ENCODE peak calls at places on chromosomes 3 and 15, in four cellular contexts. G is HEK293T, U is NT2/D1, W is GM12878. K is an unnamed sample.

GRCh38 chr3:46849686-46850467 is 13.4 kb downstream of the MYL3 start:
- DNase-seq in U (no peak), W (no peak), G (no peak), K (no peak)

GRCh38 chr3:4411236-4411635 is 55.8 kb downstream of the SUMF1 start:
- DNase-seq in G (no peak), W (no peak), U (no peak), K (no peak)

GRCh38 chr3:16601539-16602005 is 3.7 kb downstream of the DAZL start:
- DNase-seq in W (no peak), G (no peak), U (no peak), K (no peak)

GRCh38 chr3:187130346-187131066 is 8.8 kb downstream of the RPL39L start:
- DNase-seq in W (no peak), G (no peak), U (no peak), K (no peak)

GRCh38 chr3:58679451-58679850 is 12.9 kb upstream of the FAM3D start:
- DNase-seq in G (no peak), U (no peak), W (no peak), K (no peak)

GRCh38 chr3:124699686-124700396 is 30.4 kb upstream of the UMPS start:
- DNase-seq in U (no peak), W (no peak), G (no peak), K (no peak)

GRCh38 chr3:138373695-138374094 is 25.3 kb downstream of the MRAS start:
- DNase-seq in U (no peak), W (no peak), G (no peak), K (no peak)

GRCh38 chr15:99157456-99157855 is 52.6 kb downstream of the SYNM start:
- DNase-seq in U (no peak), G (no peak), W (no peak), K (no peak)

GRCh38 chr3:114155370-114155821 is 23.5 kb downstream of the DRD3 start:
- DNase-seq in W (no peak), G (peak), U (peak), K (peak)
- TF ChIP-seq SUZ12 in W (no peak), G (no peak), U (no peak), K (no peak)

GRCh38 chr15:60916674-60917468 is 312.2 kb downstream of the RORA start:
- DNase-seq in G (peak), U (peak), W (peak), K (peak)

GRCh38 chr15:60916032-60916673 is 312.9 kb downstream of the RORA start:
- DNase-seq in U (no peak), G (no peak), W (no peak), K (no peak)

GRCh38 chr15:60912984-60913697 is 316.0 kb downstream of the RORA start:
- DNase-seq in W (no peak), U (peak), G (no peak), K (no peak)

GRCh38 chr15:60913901-60914300 is 315.2 kb downstream of the RORA start:
- DNase-seq in U (no peak), W (no peak), G (no peak), K (no peak)

GRCh38 chr15:60914360-60914759 is 314.7 kb downstream of the RORA start:
- DNase-seq in G (no peak), U (no peak), W (no peak), K (no peak)
- TF ChIP-seq SUZ12 in G (no peak), U (no peak), W (no peak), K (no peak)

GRCh38 chr3:41498847-41499246 is 299.5 kb downstream of the CTNNB1 start:
- DNase-seq in G (no peak), U (no peak), W (no peak), K (no peak)
- TF ChIP-seq SUZ12 in G (no peak), U (no peak), W (no peak), K (no peak)

GRCh38 chr15:84919268-84919667 is 34.8 kb downstream of the SLC28A1 start:
- DNase-seq in W (no peak), G (no peak), U (no peak), K (no peak)

GRCh38 chr15:84914351-84914750 is 29.9 kb downstream of the SLC28A1 start:
- DNase-seq in G (no peak), U (no peak), W (no peak), K (no peak)

GRCh38 chr15:84911879-84912660 is 27.6 kb downstream of the SLC28A1 start:
- DNase-seq in G (no peak), U (no peak), W (no peak), K (no peak)

GRCh38 chr15:84917452-84917851 is 33.0 kb downstream of the SLC28A1 start:
- DNase-seq in U (no peak), W (no peak), G (no peak), K (no peak)

DNA sequence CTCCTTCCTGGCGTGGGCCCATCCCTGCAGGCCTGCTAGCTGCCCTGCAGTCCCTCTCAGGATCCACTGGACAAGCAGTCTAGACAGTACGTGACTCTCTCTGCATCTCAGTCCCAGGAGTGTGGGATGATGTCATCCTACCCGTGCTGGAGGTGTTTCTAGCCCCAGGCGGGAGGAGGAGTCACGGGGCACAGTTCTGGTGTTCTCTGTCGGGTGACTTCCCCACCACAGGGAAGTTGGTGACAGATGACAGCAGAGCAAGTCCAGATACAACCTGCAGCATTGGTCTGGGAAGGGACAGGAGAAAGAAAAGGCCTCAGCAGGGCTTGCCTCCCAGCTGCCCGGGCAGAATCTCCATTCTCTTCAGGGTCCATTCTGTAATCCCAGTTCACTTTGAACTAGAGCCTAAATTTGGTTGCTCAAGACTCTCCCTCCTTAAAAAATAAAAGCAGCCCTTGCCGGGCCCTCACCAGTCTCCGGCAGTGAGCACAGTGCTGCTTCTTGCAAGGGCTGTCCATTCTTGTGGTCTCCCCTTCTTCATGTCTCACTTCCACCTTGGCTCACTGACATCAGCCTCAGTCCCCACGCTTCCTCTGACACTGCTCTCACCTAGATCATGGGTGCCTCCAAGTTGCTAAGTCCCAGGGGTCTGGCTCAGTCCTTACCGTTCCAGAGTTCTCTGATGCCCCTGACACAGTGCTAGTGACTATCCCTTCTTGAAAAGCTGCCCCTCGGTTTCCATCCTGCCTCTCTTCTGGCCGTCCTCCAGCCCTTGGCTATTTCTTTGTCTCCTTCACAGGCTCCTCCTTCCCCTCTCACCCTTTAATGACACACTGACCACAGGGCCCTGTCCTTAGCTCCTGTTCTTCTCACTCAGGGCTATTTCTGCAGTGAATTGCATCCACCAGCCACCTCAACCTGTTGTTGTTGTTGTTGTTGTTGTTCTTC is 30.8 kb downstream of the SLC28A1 start:
- DNase-seq in G (peak), W (peak), U (peak), K (no peak)
- TF ChIP-seq SUZ12 in G (no peak), W (no peak), U (no peak), K (no peak)

GRCh38 chr3:48711727-48712126 is 5.3 kb downstream of the IP6K2 start:
- DNase-seq in G (peak), U (no peak), W (no peak), K (no peak)

GRCh38 chr3:48716982-48717746 is at the start of gene IP6K2:
- DNase-seq in G (peak), W (peak), U (peak), K (peak)

GRCh38 chr3:48715179-48715800 is 1.7 kb downstream of the IP6K2 start:
- DNase-seq in W (no peak), U (no peak), G (no peak), K (no peak)

DNA sequence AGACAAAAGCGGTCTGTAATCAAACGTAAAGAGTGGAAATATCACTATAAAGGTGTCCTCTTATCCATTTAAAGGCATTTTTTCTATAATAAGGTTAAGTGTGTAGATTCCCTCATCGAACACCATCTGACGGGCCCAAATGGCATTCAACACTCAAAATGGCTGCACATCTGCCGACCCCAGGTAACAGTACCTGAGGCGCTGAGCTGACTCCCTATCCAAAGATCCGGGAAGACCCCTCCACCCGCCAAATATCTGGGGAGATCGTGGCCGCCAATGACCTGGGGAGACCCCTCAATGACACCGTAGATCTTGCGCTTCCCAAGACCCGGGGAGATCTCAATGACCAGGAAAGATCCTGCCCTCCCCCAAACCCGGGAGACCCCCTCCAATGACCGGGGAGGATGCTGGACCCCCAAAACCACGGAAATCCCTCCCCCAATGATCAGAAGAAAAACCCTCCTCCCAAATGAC is 476 bp downstream of the IP6K2 start:
- DNase-seq in G (no peak), W (no peak), U (no peak), K (no peak)
- TF ChIP-seq SUZ12 in G (no peak), W (no peak), U (no peak), K (no peak)

DNA sequence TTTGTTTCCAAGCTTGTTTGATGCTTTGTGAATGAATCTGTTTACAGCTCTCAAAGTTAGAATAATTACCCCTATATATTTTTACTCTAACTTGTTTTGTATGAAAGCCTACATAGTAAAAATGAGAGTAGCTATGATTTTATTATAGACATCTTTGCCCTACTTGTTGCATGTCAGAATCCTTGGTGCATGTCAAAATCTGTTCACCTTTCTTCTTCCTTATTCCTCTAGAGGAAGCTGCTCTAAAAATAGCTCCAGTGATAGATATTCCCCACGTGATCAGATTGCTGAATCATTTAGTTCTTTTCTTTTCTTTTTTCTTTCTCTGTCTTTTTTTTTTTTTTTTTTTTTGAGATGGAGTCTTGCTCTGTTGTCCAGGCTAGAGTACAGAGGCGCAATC is 39.8 kb downstream of the LRRC49 start:
- DNase-seq in U (no peak), W (peak), G (no peak), K (no peak)
- TF ChIP-seq SUZ12 in U (no peak), W (no peak), G (no peak), K (no peak)

GRCh38 chr15:34608517-34608916 is 25.1 kb upstream of the GOLGA8B start:
- DNase-seq in W (no peak), G (no peak), U (no peak), K (no peak)
- TF ChIP-seq SUZ12 in W (no peak), G (no peak), U (no peak), K (no peak)

GRCh38 chr3:45508659-45509037 is 85.9 kb upstream of the LIMD1 start:
- DNase-seq in U (no peak), W (no peak), G (no peak), K (no peak)

GRCh38 chr3:45506751-45507391 is 87.7 kb upstream of the LIMD1 start:
- DNase-seq in G (no peak), W (no peak), U (no peak), K (no peak)

GRCh38 chr3:45509038-45509767 is 85.3 kb upstream of the LIMD1 start:
- DNase-seq in G (peak), W (no peak), U (peak), K (peak)

GRCh38 chr3:45506084-45506483 is 88.5 kb upstream of the LIMD1 start:
- DNase-seq in W (no peak), U (no peak), G (no peak), K (no peak)

GRCh38 chr3:45507820-45508317 is 86.7 kb upstream of the LIMD1 start:
- DNase-seq in W (no peak), U (peak), G (peak), K (peak)
- TF ChIP-seq SUZ12 in W (no peak), U (no peak), G (no peak), K (no peak)

K was measured in H1.